ENCODE peak calls at places on chromosomes 2 and 18, in ten cellular contexts. O, X, I, U, K, Z, W, T, M and J are unnamed samples.
A peak's percentile ranks its signal among the peaks of the same experiment; 100 is the strongest.

GRCh38 chr2:215415218-215415617 is 20.6 kb downstream of the FN1 start:
- DNase-seq in T (no peak), W (no peak), O (no peak), M (no peak), K (no peak), U (no peak), Z (no peak), I (no peak), X (no peak), J (no peak)

GRCh38 chr2:95017308-95017630 is 8.2 kb upstream of the MAL start:
- DNase-seq in K (no peak), O (no peak), I (no peak), M (no peak), Z (no peak), W (no peak), X (no peak), U (no peak), T (no peak), J (no peak)

GRCh38 chr18:22465859-22466602 is 48.3 kb upstream of the CTAGE1 start:
- DNase-seq in X (no peak), I (peak; percentile 41), T (peak; percentile 86), M (no peak), Z (peak; percentile 69), K (peak; percentile 94), O (peak; percentile 84), U (peak; percentile 98), W (peak; percentile 94), J (peak; percentile 97)

GRCh38 chr2:6443424-6443823 is 422.3 kb downstream of the CMPK2 start:
- DNase-seq in M (no peak), K (no peak), X (no peak), Z (no peak), T (no peak), O (no peak), W (no peak), I (no peak), U (no peak), J (peak; percentile 22)

GRCh38 chr2:169361706-169362345 is 508 bp downstream of the LRP2 start:
- DNase-seq in M (no peak), T (no peak), I (no peak), O (no peak), X (peak; percentile 73), K (no peak), W (peak; percentile 5), Z (peak; percentile 11), U (no peak), J (no peak)

GRCh38 chr18:49023281-49023937 is 72.6 kb upstream of the SMAD7 start:
- DNase-seq in M (no peak), W (no peak), T (no peak), I (no peak), Z (no peak), O (no peak), X (peak; percentile 82), K (no peak), U (no peak), J (no peak)

GRCh38 chr2:70630761-70631160 is 77.1 kb upstream of the TGFA start:
- DNase-seq in X (no peak), I (no peak), U (no peak), O (no peak), K (no peak), M (no peak), Z (no peak), T (no peak), W (no peak), J (no peak)

GRCh38 chr18:21928925-21929324 is 188.3 kb downstream of the MIB1 start:
- DNase-seq in M (no peak), X (no peak), T (no peak), O (no peak), K (no peak), W (no peak), Z (no peak), I (no peak), U (no peak), J (no peak)

GRCh38 chr2:21041943-21042707 is 1.7 kb downstream of the APOB start:
- DNase-seq in U (no peak), O (no peak), K (no peak), T (no peak), W (peak; percentile 40), X (no peak), M (no peak), Z (no peak), I (no peak), J (no peak)

GRCh38 chr2:196951973-196952372 is 25.5 kb upstream of the PGAP1 start:
- DNase-seq in O (no peak), X (no peak), Z (no peak), T (no peak), M (no peak), U (no peak), K (no peak), I (no peak), W (no peak), J (no peak)

GRCh38 chr2:144449028-144449406 is 70.9 kb downstream of the ZEB2 start:
- DNase-seq in X (peak; percentile 80), T (no peak), K (no peak), I (no peak), W (no peak), M (no peak), Z (no peak), O (no peak), U (peak; percentile 41), J (no peak)
- TF ChIP-seq CTCF in X (peak; percentile 64), T (peak; percentile 28), K (no peak), I (no peak), W (peak; percentile 29), M (no peak), Z (peak; percentile 18), O (peak; percentile 10), U (peak; percentile 35), J (peak; percentile 24)

GRCh38 chr2:56576001-56576400 is 392.2 kb downstream of the CCDC85A start:
- DNase-seq in X (no peak), M (no peak), T (no peak), Z (no peak), I (no peak), K (no peak), O (no peak), W (no peak), U (no peak), J (no peak)
- H3K4me3 ChIP-seq in X (no peak overlapping the region), M (no peak overlapping the region), T (no peak overlapping the region), Z (no peak overlapping the region), I (no peak overlapping the region), K (no peak overlapping the region), O (no peak overlapping the region), W (no peak overlapping the region), U (no peak overlapping the region), J (no peak overlapping the region)

GRCh38 chr2:767440-767839 is 90.2 kb upstream of the TMEM18 start:
- DNase-seq in O (no peak), I (peak; percentile 28), Z (no peak), U (no peak), K (no peak), T (no peak), X (no peak), W (no peak), M (no peak), J (no peak)
- TF ChIP-seq CTCF in O (no peak), I (no peak), Z (no peak), U (no peak), K (no peak), T (no peak), X (no peak), W (no peak), M (no peak), J (no peak)

GRCh38 chr2:121172456-121172855 is 112.5 kb downstream of the TFCP2L1 start:
- DNase-seq in Z (no peak), M (no peak), K (no peak), I (no peak), X (no peak), W (no peak), T (no peak), O (no peak), U (no peak), J (no peak)

GRCh38 chr2:121177905-121178304 is 107.1 kb downstream of the TFCP2L1 start:
- DNase-seq in Z (no peak), T (no peak), U (no peak), X (no peak), M (no peak), W (no peak), O (no peak), I (no peak), K (no peak), J (no peak)

GRCh38 chr2:121173806-121174205 is 111.2 kb downstream of the TFCP2L1 start:
- DNase-seq in W (no peak), X (no peak), K (no peak), I (no peak), Z (no peak), O (no peak), T (no peak), U (no peak), M (no peak), J (no peak)

GRCh38 chr2:121173112-121173511 is 111.9 kb downstream of the TFCP2L1 start:
- DNase-seq in I (no peak), K (peak; percentile 58), O (no peak), W (no peak), M (no peak), Z (no peak), T (no peak), U (no peak), X (no peak), J (peak; percentile 86)

GRCh38 chr2:121175326-121175725 is 109.7 kb downstream of the TFCP2L1 start:
- DNase-seq in K (no peak), U (no peak), O (no peak), W (no peak), Z (no peak), T (no peak), I (no peak), M (no peak), X (no peak), J (no peak)
- H3K4me3 ChIP-seq in K (no peak overlapping the region), U (no peak overlapping the region), O (no peak overlapping the region), W (no peak overlapping the region), Z (no peak overlapping the region), T (no peak overlapping the region), I (no peak overlapping the region), M (no peak overlapping the region), X (no peak overlapping the region), J (no peak overlapping the region)